ENCODE peak calls at places on chromosome 9, in four cellular contexts. Z is CD4-positive, alpha-beta T cell; E is AG04450; L is uterus. U is an unnamed sample. For H3K27me3, the result is how much of the 10 kb centered on the place peaks cover.

GRCh38 chr9:211557-211956 is 3.1 kb upstream of the DOCK8 start:
- DNase-seq in Z (no peak), E (no peak), L (peak), U (peak)

GRCh38 chr9:92538541-92538940 is 2.8 kb upstream of the ECM2 start:
- DNase-seq in Z (no peak), E (no peak), L (no peak), U (no peak)

GRCh38 chr9:93296889-93297480 is 113.0 kb downstream of the WNK2 start:
- DNase-seq in Z (no peak), E (no peak), L (no peak), U (no peak)

GRCh38 chr9:16308645-16309044 is 561.8 kb downstream of the BNC2 start:
- DNase-seq in Z (no peak), E (no peak), L (no peak), U (no peak)

GRCh38 chr9:128593856-128594255 is 41.5 kb downstream of the SPTAN1 start:
- DNase-seq in Z (no peak), E (no peak), L (no peak), U (no peak)

GRCh38 chr9:8338249-8338721 is 538.7 kb upstream of the DMAC1 start:
- DNase-seq in Z (no peak), E (no peak), L (no peak), U (no peak)

GRCh38 chr9:128503870-128504269 is 649 bp upstream of the GLE1 start:
- DNase-seq in Z (no peak), E (no peak), L (peak), U (no peak)

GRCh38 chr9:118882674-118883073 is 486.6 kb downstream of the BRINP1 start:
- DNase-seq in Z (no peak), E (no peak), L (no peak), U (no peak)

GRCh38 chr9:129557192-129558036 is 63.5 kb downstream of the C9orf50 start:
- DNase-seq in Z (no peak), E (no peak), L (no peak), U (no peak)

DNA sequence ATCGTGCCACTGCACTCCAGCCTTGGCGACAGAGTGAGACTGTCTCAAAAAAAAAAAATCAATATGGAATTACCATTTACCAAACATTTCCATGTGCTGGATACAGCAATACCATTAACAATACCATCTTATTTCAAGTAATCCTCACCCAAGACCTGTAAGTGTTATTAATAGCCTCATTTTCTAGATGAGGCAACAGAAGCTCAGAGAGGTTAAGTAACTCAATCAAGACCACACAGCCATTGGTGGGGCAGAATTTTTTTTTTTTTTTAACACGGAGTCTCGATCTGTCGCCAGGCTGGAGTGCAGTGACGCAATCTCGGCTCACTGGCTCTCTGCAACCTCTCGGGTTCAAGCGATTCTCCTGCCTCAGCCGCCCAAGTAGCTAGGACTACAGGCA is 3.6 kb upstream of the FIBCD1 start:
- DNase-seq in Z (no peak), E (no peak), L (no peak), U (no peak)
- H3K27me3 ChIP-seq in Z (under half), E (under half), L (under half), U (under half)

GRCh38 chr9:124044448-124044847 is 32.9 kb downstream of the LHX2 start:
- DNase-seq in Z (no peak), E (no peak), L (no peak), U (no peak)

GRCh38 chr9:124040935-124041816 is 29.6 kb downstream of the LHX2 start:
- DNase-seq in Z (peak), E (no peak), L (no peak), U (no peak)

GRCh38 chr9:124042168-124042775 is 30.7 kb downstream of the LHX2 start:
- DNase-seq in Z (no peak), E (no peak), L (no peak), U (no peak)

GRCh38 chr9:124040186-124040920 is 28.8 kb downstream of the LHX2 start:
- DNase-seq in Z (no peak), E (no peak), L (no peak), U (no peak)

GRCh38 chr9:124041817-124042116 is 30.2 kb downstream of the LHX2 start:
- DNase-seq in Z (no peak), E (no peak), L (no peak), U (no peak)
- H3K27me3 ChIP-seq in Z (half or more), E (half or more), L (under half), U (under half)

DNA sequence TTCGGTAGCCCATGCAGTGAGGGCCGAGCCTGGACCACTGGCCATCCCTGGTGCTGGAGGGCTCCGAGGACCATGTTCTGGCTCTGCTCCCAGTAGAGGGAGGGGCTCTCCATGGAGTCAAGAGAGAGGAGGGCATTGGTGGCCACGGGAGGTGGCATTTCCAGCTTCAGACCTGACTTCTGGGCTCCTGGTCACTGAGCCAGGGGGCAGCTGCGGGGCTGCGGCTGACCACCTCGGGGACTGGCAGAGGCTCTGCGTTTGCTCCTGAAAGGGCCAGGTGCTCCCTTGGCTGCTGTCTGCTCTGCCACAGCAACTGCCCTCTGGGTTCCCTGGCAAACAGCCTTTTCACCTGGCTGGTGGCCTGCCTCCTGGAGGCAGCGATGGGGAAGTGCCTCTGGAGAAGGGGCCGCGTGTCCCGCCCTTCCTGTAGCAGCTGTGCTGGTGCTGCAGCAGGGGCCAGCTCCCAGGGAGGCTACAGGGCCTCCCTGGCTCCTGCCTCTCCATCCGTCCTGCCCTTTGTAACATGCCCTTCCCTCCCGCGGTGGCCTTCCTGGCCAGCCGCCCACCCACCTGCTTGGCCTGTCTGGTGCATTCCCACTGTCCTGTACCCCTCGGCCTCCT is 144.6 kb downstream of the CACNA1B start:
- DNase-seq in Z (no peak), E (no peak), L (no peak), U (no peak)
- H3K27me3 ChIP-seq in Z (under half), E (under half), L (under half), U (under half)

DNA sequence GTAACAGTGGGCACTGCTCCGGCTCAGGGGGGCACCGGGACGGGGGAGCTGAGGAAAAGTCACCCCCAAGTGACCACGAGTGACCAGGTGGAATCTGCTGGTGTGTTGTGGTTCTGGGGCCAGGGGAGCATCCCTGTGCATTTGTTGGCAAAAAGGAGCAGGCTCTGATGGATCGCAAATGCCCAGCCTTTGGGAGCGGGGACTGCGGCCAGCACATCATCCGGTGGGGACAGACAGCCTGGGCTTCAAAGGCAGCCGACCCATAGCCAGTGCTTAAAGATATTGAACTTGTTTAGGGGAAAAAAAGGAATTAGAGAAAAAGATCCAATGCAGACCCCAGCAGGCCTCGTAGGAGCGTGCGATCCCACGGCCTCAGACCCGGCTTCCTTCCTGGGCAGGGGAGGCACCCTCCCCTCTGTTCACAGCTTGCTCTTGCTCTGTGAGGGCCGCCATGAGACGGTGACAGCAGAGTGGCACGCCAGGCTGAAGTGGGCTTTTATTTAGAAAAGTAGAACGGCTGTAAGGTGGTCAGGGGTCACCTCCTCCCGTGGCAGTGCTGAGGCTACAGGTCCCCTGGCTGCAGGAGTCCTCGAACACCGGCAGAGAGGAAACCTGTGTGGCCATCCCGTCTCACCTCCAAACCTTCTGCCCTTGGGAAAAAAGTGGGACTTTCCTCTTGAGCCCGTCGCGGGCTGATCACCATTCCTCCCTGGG is 41.2 kb downstream of the COL5A1 start:
- DNase-seq in Z (no peak), E (no peak), L (no peak), U (no peak)
- H3K27me3 ChIP-seq in Z (under half), E (under half), L (under half), U (under half)

DNA sequence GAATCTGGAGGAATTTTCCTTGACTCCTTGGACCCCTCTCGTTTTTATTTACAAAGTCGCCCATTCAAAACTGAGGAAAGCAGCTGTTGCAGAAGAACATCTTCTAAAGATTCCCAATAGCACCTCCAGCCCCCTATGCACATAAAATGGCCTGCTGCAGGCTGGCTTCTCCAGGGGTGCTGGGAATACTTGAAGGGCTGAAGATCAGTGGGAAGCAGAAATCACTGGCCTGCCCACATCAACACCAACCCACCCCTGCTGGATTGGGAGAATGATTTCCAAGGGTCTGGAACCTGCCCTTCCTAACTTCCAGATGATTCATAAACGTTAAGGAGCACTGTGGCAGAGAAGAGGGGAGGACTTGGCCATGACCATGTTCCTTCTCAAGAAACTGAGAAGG is 3.0 kb upstream of the FOXE1 start:
- DNase-seq in Z (no peak), E (no peak), L (no peak), U (no peak)
- H3K27me3 ChIP-seq in Z (half or more), E (half or more), L (half or more), U (half or more)

DNA sequence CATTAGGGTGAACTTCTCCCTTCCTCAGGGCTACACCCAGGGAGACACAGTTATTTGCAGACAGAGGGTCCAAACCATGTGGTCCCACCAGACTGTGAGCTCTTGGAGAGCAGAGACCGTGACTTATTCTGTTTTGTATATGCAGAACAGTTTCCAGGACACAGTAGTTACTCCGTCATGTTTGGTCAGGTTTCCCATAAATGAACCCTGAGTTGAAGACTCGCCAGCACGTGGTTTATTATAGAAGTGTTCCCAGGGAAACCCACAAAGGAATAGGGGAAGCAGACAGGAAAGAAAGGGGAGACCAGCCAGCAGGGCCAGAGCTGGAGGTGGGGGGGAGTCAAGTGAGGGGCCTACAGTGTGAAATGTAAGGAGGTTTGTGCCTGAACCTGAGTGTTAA is 19.1 kb upstream of the WHRN start:
- DNase-seq in Z (no peak), E (no peak), L (no peak), U (no peak)
- H3K27me3 ChIP-seq in Z (under half), E (under half), L (under half), U (under half)

GRCh38 chr9:96232164-96232538 is 69.8 kb downstream of the HSD17B3 start:
- DNase-seq in Z (no peak), E (no peak), L (no peak), U (no peak)

GRCh38 chr9:96236854-96237545 is 65.0 kb downstream of the HSD17B3 start:
- DNase-seq in Z (no peak), E (no peak), L (no peak), U (no peak)

GRCh38 chr9:96230002-96230401 is 72.0 kb downstream of the HSD17B3 start:
- DNase-seq in Z (no peak), E (no peak), L (no peak), U (no peak)

DNA sequence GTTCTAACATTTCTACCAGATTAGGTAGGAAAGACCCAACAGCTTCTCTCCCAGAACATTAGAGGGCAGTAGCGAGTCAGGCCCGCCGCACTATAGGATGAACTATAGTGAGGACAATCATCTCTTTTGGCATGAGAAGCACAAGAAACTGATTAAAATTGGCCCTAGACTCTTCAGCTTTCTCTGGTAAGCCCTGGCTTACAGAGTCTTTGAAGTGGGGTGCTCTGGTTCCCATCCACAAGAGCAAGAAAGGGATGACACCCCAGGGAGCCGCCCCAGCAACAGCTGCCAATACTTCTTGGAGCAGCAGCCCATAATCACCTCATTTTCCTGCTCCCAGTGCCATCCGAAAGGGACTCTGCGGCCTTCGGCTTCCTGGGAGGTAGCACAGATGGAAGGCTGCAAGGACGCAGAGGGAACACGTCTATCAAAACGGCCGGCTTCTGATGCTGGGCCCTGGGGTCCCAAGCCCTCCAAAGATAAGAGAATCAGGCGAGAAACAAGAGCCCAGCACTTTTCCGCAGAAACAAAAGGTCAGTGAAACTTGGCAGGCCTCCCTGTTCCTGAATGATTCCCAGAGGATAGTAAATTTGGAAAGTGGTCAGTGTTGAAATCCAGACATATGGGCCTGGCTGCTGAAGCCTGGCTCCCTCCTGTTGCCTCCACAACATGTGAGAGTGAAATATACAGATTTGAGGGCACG is 69.3 kb downstream of the HSD17B3 start:
- DNase-seq in Z (no peak), E (peak), L (peak), U (peak)
- H3K27me3 ChIP-seq in Z (under half), E (under half), L (under half), U (under half)

DNA sequence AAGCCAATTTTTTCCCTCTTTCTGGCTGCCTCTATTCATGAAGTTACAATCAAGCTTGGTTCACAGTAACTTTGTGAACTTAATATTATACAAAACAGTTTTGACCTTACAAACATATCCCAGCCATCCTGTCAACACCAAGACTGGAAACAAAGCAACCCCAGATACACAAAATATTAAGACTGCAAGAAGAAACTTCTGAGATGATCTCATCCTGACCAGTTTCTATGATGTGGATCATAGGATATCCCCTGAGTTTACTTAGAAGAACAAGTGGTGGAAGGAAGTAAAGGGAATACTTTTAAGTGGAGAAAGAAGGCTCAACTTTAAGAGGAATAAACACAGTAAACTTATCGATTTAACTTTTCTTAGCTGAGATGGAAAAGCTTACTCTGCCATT is 28.3 kb upstream of the CER1 start:
- DNase-seq in Z (no peak), E (no peak), L (no peak), U (no peak)
- H3K27me3 ChIP-seq in Z (under half), E (under half), L (under half), U (under half)

GRCh38 chr9:21381752-21382339 is 3.4 kb downstream of the IFNA2 start:
- DNase-seq in Z (no peak), E (no peak), L (no peak), U (no peak)

GRCh38 chr9:21383627-21384026 is 1.6 kb downstream of the IFNA2 start:
- DNase-seq in Z (no peak), E (no peak), L (no peak), U (no peak)

DNA sequence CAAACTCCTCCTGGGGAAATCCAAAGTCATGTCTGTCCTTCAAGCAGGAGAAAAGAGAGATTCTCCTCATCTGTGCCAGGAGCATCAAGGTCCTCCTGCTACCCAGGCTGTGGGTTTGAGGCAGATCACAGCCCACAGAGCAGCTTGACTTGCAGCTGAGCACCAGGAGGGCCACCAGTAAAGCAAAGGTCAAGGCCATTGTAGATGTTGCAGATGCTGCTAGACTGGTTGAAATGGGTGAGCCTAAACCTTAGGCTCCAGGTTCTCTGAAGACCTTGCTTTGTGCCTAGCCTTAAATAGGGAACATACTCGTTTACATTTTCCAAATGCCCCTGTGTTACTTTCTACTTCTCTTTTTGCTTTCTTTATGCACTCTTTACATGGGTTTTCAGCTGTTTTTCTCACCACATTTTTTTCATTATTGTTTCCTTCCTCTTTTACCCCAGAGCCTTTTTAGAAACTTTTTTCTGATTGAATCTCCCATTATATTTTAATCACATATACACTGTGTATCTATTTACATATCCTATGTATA is at the start of gene IFNA2:
- DNase-seq in Z (no peak), E (no peak), L (no peak), U (no peak)
- H3K27me3 ChIP-seq in Z (under half), E (under half), L (under half), U (under half)